ENCODE peak calls at places on chromosomes 4 and X, in five cellular contexts. S, J, U, Q and L are unnamed samples. For H3K36me3, the result is how much of the 10 kb centered on the place peaks cover.

GRCh38 chrX:28609003-28609402 is 21.8 kb downstream of the IL1RAPL1 start:
- DNase-seq in S (no peak), J (no peak), U (no peak), Q (no peak), L (no peak)

GRCh38 chr4:10093801-10094552 is 22.6 kb downstream of the WDR1 start:
- DNase-seq in S (peak), J (peak), U (no peak), Q (no peak), L (peak)

GRCh38 chr4:2797545-2798305 is 4.8 kb downstream of the SH3BP2 start:
- DNase-seq in S (no peak), J (no peak), U (peak), Q (peak), L (peak)

GRCh38 chr4:112403072-112403945 is 106.1 kb downstream of the ALPK1 start:
- DNase-seq in S (no peak), J (no peak), U (no peak), Q (no peak), L (peak)

GRCh38 chr4:38015886-38016515 is 55.8 kb downstream of the PTTG2 start:
- DNase-seq in S (no peak), J (no peak), U (no peak), Q (no peak), L (no peak)

GRCh38 chrX:83512111-83512510 is 4.0 kb downstream of the POU3F4 start:
- DNase-seq in S (no peak), J (no peak), U (no peak), Q (no peak), L (no peak)

GRCh38 chrX:39767446-39767845 is 330.3 kb downstream of the BCOR start:
- DNase-seq in S (no peak), J (no peak), U (no peak), Q (no peak), L (no peak)

GRCh38 chr4:98055800-98056501 is 87.3 kb downstream of the STPG2 start:
- DNase-seq in S (peak), J (no peak), U (no peak), Q (no peak), L (peak)

GRCh38 chr4:140926672-140927071 is 170.5 kb upstream of the TBC1D9 start:
- DNase-seq in S (no peak), J (no peak), U (no peak), Q (no peak), L (no peak)

GRCh38 chr4:157170321-157170720 is 50.2 kb upstream of the GRIA2 start:
- DNase-seq in S (no peak), J (no peak), U (no peak), Q (no peak), L (no peak)

GRCh38 chr4:1198070-1198844 is 25.9 kb upstream of the SPON2 start:
- DNase-seq in S (no peak), J (peak), U (no peak), Q (no peak), L (peak)

GRCh38 chr4:180810581-180810980 is 1432.6 kb upstream of the TENM3 start:
- DNase-seq in S (no peak), J (no peak), U (no peak), Q (no peak), L (no peak)

GRCh38 chr4:8197521-8197920 is 1.6 kb upstream of the SH3TC1 start:
- DNase-seq in S (no peak), J (no peak), U (no peak), Q (no peak), L (peak)

GRCh38 chr4:23747131-23747752 is 142.6 kb downstream of the PPARGC1A start:
- DNase-seq in S (no peak), J (no peak), U (no peak), Q (no peak), L (no peak)

GRCh38 chr4:13701937-13702446 is 74.5 kb upstream of the BOD1L1 start:
- DNase-seq in S (peak), J (no peak), U (no peak), Q (no peak), L (no peak)

GRCh38 chr4:38751341-38752043 is 31.3 kb downstream of the TLR10 start:
- DNase-seq in S (no peak), J (no peak), U (no peak), Q (no peak), L (no peak)

GRCh38 chr4:106541253-106541652 is 172.7 kb upstream of the GIMD1 start:
- DNase-seq in S (peak), J (no peak), U (no peak), Q (no peak), L (no peak)

GRCh38 chrX:30590368-30590767 is 12.8 kb upstream of the TASL start:
- DNase-seq in S (no peak), J (no peak), U (no peak), Q (no peak), L (no peak)

DNA sequence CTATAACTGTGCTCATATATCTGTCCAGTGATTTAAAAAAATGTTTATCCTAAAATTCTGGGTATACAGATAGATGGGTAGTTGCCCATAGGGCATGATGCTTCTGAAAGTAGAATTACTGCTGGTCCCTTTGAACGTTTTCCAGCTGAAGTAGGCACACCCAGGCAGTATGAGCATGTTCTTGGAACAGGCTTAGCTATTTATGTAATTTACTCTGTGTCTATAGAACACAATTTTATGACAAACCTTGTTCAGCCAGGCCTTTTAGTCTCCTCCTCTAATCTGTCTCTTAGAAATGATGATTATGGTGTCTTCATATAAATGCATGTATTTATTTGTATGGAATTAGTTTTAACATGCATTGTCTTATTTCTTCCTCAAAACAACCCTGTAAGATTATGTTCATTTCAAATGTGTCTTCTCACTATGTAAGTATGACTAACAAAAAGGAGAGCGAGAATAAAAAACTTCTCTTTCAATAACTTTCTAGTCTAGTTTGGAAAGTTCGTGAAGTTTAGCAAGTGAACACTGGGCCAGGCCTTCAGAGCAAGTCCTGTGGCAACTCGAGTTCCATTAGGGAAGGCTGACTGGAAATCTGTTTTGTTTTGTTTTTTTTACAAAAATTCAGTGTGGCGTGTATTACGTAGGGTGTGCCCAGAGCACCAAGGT is 142.0 kb downstream of the AFF1 start:
- DNase-seq in S (no peak), J (no peak), U (no peak), Q (no peak), L (no peak)
- TF ChIP-seq CTCF in S (no peak), J (no peak), U (no peak), Q (no peak), L (no peak)

DNA sequence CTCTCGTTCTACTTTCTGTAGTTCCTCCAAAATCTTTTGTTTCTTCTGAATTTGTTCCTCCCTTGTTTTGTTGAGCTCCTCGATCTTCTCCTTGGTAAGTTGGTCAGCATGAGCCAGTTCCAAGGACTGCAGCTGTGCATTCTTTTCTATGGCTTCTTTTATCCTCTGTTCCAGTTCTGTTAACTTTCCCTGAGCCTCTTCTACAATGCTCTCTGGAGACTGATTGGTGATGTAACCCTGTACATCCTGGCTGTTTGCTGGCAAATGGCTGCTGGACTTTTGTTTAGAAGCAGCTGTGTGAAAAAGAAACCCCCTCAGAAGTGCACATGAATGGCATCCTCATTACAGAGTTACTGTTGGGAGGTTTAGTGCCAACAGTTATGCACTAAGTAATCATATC is 70.5 kb upstream of the COX18 start:
- DNase-seq in S (no peak), J (no peak), U (no peak), Q (no peak), L (no peak)
- H3K36me3 ChIP-seq in S (half or more), J (half or more), U (half or more), Q (half or more), L (half or more)

DNA sequence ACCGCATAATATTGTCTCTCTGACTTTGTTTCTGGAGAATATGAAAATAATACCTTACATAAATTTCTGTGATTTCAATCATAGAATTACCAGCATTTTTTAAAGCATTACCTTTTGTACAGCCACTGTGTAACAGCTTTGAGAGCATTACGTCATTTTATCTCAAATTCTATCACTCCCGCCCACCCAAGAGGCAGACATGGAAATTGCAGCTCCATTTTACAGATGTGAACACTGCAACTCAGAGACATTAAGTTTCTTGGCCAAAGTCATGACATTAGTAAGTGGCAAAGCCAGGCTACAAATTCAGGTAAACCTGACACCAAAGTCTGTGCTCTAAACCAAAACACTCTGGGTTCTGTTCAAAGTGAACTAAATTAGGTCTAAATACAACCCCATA is 33.6 kb upstream of the KDR start:
- DNase-seq in S (no peak), J (no peak), U (no peak), Q (no peak), L (peak)
- TF ChIP-seq CTCF in S (no peak), J (no peak), U (no peak), Q (no peak), L (no peak)

DNA sequence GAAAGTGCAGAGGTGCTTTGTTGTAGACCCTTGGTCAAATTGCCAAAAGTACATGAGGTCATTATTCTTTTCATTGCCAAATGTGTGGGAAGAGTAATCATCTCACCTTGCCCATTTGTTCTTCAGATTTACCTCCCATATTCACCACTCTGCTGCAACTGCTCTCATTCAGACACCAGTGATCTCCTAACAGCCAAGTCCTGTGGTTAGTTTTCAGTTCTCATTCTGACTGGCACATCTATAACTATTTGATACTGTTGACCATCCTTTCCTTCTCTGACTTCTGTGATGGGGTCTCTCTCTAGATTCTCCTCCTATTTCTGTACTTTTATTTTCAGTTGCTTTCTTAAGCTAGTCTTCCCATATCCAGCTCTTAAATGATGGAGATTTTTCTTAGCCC is 39.8 kb downstream of the GRIA3 start:
- DNase-seq in S (no peak), J (no peak), U (no peak), Q (no peak), L (no peak)
- H3K36me3 ChIP-seq in S (under half), J (under half), U (under half), Q (under half), L (under half)

GRCh38 chrX:82081027-82081426 is 879.1 kb downstream of the SH3BGRL start:
- DNase-seq in S (no peak), J (no peak), U (no peak), Q (no peak), L (no peak)
- TF ChIP-seq CTCF in S (no peak), J (no peak), U (no peak), Q (no peak), L (no peak)

DNA sequence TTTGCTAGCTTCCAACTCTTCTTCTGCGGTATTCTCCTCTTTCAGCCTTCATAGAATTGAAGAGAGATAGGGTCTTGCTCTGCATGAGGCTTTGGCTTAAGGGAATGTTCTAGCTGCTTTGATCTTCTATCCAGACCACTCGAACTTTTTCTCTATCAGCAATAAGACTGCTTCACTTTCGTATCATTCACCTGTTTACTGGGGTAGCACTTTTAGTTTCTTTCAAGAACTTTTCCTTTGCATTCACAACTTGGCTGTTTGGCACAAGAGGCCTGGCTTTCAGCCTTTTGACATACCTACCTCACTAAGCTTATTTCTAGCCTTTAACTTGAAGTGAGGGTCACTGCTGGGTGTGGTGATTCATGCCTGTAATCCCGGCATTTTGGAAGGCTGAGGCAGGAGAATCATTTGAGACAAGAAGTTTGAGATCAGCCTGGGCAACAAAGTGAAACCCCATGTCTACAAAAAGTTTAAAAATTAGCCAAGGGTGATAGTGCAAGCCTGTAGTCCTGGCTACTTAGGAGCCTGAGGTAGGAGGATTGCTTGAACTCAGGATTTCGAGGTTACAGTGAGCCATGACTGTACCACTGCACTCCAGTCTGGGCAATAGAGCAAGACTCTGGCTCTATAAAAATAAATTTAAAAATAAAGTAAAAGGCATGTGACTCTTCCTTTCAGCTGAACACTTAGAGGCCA is 47.1 kb upstream of the HPGDS start:
- DNase-seq in S (no peak), J (no peak), U (no peak), Q (no peak), L (no peak)
- H3K36me3 ChIP-seq in S (under half), J (under half), U (under half), Q (under half), L (under half)

GRCh38 chr4:66691101-66691500 is 854.2 kb downstream of the CENPC start:
- DNase-seq in S (no peak), J (no peak), U (no peak), Q (no peak), L (no peak)
- TF ChIP-seq CTCF in S (no peak), J (no peak), U (no peak), Q (no peak), L (no peak)

DNA sequence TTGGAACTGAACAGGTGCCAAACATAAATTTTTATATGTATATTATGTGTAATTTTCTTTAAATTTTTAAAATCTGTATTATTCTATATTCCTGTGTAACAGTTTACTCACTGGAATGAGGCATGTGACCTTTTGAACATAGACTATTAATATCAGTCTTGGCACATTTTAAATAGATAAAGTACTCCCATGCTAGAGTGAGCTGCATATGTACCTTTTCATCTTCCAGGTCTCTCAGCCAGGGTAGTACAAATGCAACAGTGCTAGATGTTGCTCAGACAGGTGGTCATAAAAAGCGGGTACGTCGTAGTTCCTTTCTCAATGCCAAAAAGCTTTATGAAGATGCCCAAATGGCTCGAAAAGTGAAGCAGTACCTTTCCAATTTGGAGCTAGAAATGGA is 242.0 kb downstream of the RAPGEF2 start:
- DNase-seq in S (no peak), J (no peak), U (no peak), Q (no peak), L (no peak)
- H3K36me3 ChIP-seq in S (under half), J (half or more), U (half or more), Q (half or more), L (under half)